ENCODE peak calls at places on chromosomes 5 and 9, in six cellular contexts. Q is central memory CD8-positive, alpha-beta T cell; W is stimulated activated CD4-positive, alpha-beta T cell treated with anti-CD3 and anti-CD28 coated beads, Interleukin-4, amount 100 ng/mL, for 1 hour; Z is fibroblast of pulmonary artery; X is AG10803; N is left ventricle myocardium inferior. M is an unnamed sample.

GRCh38 chr5:30768061-30768460 is 425.4 kb upstream of the CDH6 start:
- DNase-seq in Q (no peak), Z (peak; percentile 10), N (no peak), X (peak; percentile 52), W (no peak), M (no peak)

GRCh38 chr9:81031422-81032029 is 657.8 kb downstream of the TLE1 start:
- DNase-seq in N (no peak), Z (no peak), X (no peak), Q (no peak), W (no peak), M (no peak)

GRCh38 chr5:160556886-160557285 is 135.2 kb downstream of the PTTG1 start:
- DNase-seq in Z (no peak), W (no peak), N (no peak), X (peak; percentile 48), Q (no peak), M (peak; percentile 19)

GRCh38 chr9:122055668-122056067 is 37.4 kb downstream of the TTLL11 start:
- DNase-seq in X (no peak), W (no peak), Z (no peak), N (no peak), Q (no peak), M (no peak)

GRCh38 chr9:70639853-70640814 is 225.7 kb upstream of the KLF9 start:
- DNase-seq in Q (no peak), X (peak; percentile 69), W (no peak), Z (peak; percentile 83), N (no peak), M (peak; percentile 74)

GRCh38 chr9:128863647-128864046 is 18.1 kb downstream of the KYAT1 start:
- DNase-seq in Q (peak; percentile 72), N (peak; percentile 77), Z (peak; percentile 66), W (peak; percentile 86), X (peak; percentile 44), M (peak; percentile 18)

GRCh38 chr5:174829511-174829864 is 105.1 kb downstream of the MSX2 start:
- DNase-seq in N (no peak), Q (no peak), Z (no peak), X (no peak), W (no peak), M (no peak)

GRCh38 chr9:102922526-102922925 is 72.6 kb upstream of the CYLC2 start:
- DNase-seq in Q (no peak), W (no peak), Z (no peak), X (no peak), N (no peak), M (no peak)

GRCh38 chr9:8534828-8535227 is 735.2 kb upstream of the DMAC1 start:
- DNase-seq in Q (no peak), N (no peak), X (no peak), Z (no peak), W (no peak), M (no peak)

GRCh38 chr9:117485176-117485575 is 70.3 kb upstream of the ASTN2 start:
- DNase-seq in W (no peak), Q (no peak), Z (no peak), X (peak; percentile 1), N (no peak), M (peak; percentile 1)

GRCh38 chr5:117487556-117487955 is 912.9 kb upstream of the SEMA6A start:
- DNase-seq in Z (no peak), W (no peak), X (no peak), Q (no peak), N (no peak), M (no peak)

GRCh38 chr9:122056484-122056883 is 36.6 kb downstream of the TTLL11 start:
- DNase-seq in X (no peak), Q (no peak), N (no peak), Z (peak; percentile 18), W (no peak), M (peak; percentile 41)

GRCh38 chr5:68711311-68712200 is 382.3 kb upstream of the SLC30A5 start:
- DNase-seq in Q (no peak), X (no peak), W (no peak), N (no peak), Z (no peak), M (no peak)

GRCh38 chr5:140310434-140310833 is 7.5 kb upstream of the PFDN1 start:
- DNase-seq in W (no peak), Q (no peak), N (no peak), X (no peak), Z (peak; percentile 67), M (no peak)

GRCh38 chr5:159094745-159095144 is 5.0 kb downstream of the EBF1 start:
- DNase-seq in X (peak; percentile 82), Q (no peak), N (peak; percentile 71), Z (peak; percentile 94), W (peak; percentile 56), M (peak; percentile 85)

GRCh38 chr5:181044662-181045305 is 4.7 kb downstream of the BTNL9 start:
- DNase-seq in Q (no peak), X (no peak), Z (no peak), W (no peak), N (peak; percentile 53), M (no peak)

GRCh38 chr9:127022913-127023665 is 99.3 kb downstream of the ANGPTL2 start:
- DNase-seq in W (no peak), X (peak; percentile 54), N (no peak), Q (no peak), Z (no peak), M (no peak)

GRCh38 chr5:137995077-137995746 is 37.7 kb downstream of the FAM13B start:
- DNase-seq in X (peak; percentile 23), W (no peak), Q (no peak), Z (peak; percentile 70), N (no peak), M (peak; percentile 77)

GRCh38 chr9:24245988-24246387 is 299.7 kb downstream of the IZUMO3 start:
- DNase-seq in Z (peak; percentile 21), X (peak; percentile 9), N (no peak), W (no peak), Q (no peak), M (peak; percentile 1)

GRCh38 chr5:81192351-81192750 is 40.8 kb upstream of the CKMT2 start:
- DNase-seq in Q (no peak), Z (no peak), N (no peak), X (no peak), W (no peak), M (no peak)

GRCh38 chr9:126959326-126959725 is 44.7 kb downstream of the RALGPS1 start:
- DNase-seq in Z (no peak), X (no peak), N (no peak), Q (no peak), W (no peak), M (no peak)

GRCh38 chr5:149172709-149173505 is 31.6 kb downstream of the ABLIM3 start:
- DNase-seq in X (peak; percentile 47), Q (no peak), W (no peak), Z (peak; percentile 13), N (no peak), M (no peak)

GRCh38 chr5:153835891-153836515 is 202.7 kb downstream of the FAM114A2 start:
- DNase-seq in N (no peak), Q (no peak), X (peak; percentile 58), W (no peak), Z (no peak), M (no peak)

GRCh38 chr9:114225534-114226288 is 70.4 kb downstream of the COL27A1 start:
- DNase-seq in X (peak; percentile 60), W (no peak), N (no peak), Z (peak; percentile 25), Q (no peak), M (peak; percentile 81)

GRCh38 chr5:143781993-143782520 is 29.9 kb upstream of the HMHB1 start:
- DNase-seq in N (no peak), X (no peak), W (no peak), Q (no peak), Z (no peak), M (peak; percentile 13)

GRCh38 chr5:40834391-40834848 is 602 bp downstream of the RPL37 start:
- DNase-seq in X (peak; percentile 44), Z (peak; percentile 45), W (peak; percentile 43), N (no peak), Q (peak; percentile 70), M (peak; percentile 49)

GRCh38 chr5:74957906-74958305 is 91.7 kb upstream of the FAM169A start:
- DNase-seq in W (no peak), Z (no peak), N (no peak), X (no peak), Q (no peak), M (no peak)

GRCh38 chr5:180590543-180591248 is 603 bp downstream of the SCGB3A1 start:
- DNase-seq in W (no peak), Z (no peak), Q (no peak), N (no peak), X (no peak), M (no peak)

GRCh38 chr9:20095430-20096092 is 306.7 kb upstream of the SLC24A2 start:
- DNase-seq in N (no peak), Z (no peak), W (no peak), Q (no peak), X (no peak), M (no peak)

GRCh38 chr5:1745806-1746370 is 53.7 kb downstream of the MRPL36 start:
- DNase-seq in Q (no peak), X (no peak), N (no peak), W (no peak), Z (no peak), M (no peak)

GRCh38 chr9:23493219-23493618 is 332.8 kb downstream of the ELAVL2 start:
- DNase-seq in N (no peak), W (no peak), X (no peak), Z (no peak), Q (no peak), M (no peak)

GRCh38 chr5:17951392-17952169 is 317.3 kb downstream of the TAF11L14 start:
- DNase-seq in Q (no peak), Z (no peak), W (no peak), X (no peak), N (no peak), M (no peak)

GRCh38 chr9:136482046-136482792 is 621 bp downstream of the SEC16A start:
- DNase-seq in X (peak; percentile 47), W (no peak), N (no peak), Z (peak; percentile 46), Q (peak; percentile 37), M (peak; percentile 31)

GRCh38 chr5:122183795-122184185 is 54.4 kb downstream of the ZNF474 start:
- DNase-seq in X (no peak), Z (no peak), Q (no peak), N (no peak), W (no peak), M (no peak)

GRCh38 chr9:78234810-78235209 is 1.1 kb upstream of the CEP78 start:
- DNase-seq in N (no peak), W (no peak), Q (no peak), X (peak; percentile 48), Z (peak; percentile 63), M (no peak)

GRCh38 chr5:123425444-123425843 is 2.2 kb upstream of the CEP120 start:
- DNase-seq in X (no peak), Z (no peak), W (no peak), Q (no peak), N (no peak), M (no peak)

GRCh38 chr5:169197343-169197742 is 103.6 kb downstream of the SLIT3 start:
- DNase-seq in X (peak; percentile 15), Z (no peak), N (no peak), W (no peak), Q (no peak), M (no peak)